ENCODE peak calls at places on chromosomes 5 and 9, in ten cellular contexts. One of them, this sample, is unnamed.
A peak's percentile ranks its signal among the peaks of the same experiment; 100 is the strongest.

GRCh38 chr9:133825555-133826198 is 87.5 kb upstream of the SARDH start:
- DNase-seq in cardiac fibroblast: peak; percentile 36
- DNase-seq in lower lobe of right lung: no peak
- DNase-seq in AG09319: peak; percentile 16
- DNase-seq in HFF-Myc: no peak
- DNase-seq in Calu3: no peak
- DNase-seq in AG10803: peak; percentile 50
- DNase-seq in type B pancreatic cell: no peak
- DNase-seq in heart left ventricle: no peak
- DNase-seq in NB4: no peak
- DNase-seq in this sample: no peak

GRCh38 chr5:1995491-1995890 is 112.8 kb upstream of the IRX4 start:
- DNase-seq in cardiac fibroblast: no peak
- DNase-seq in lower lobe of right lung: no peak
- DNase-seq in AG09319: no peak
- DNase-seq in HFF-Myc: no peak
- DNase-seq in Calu3: no peak
- DNase-seq in AG10803: no peak
- DNase-seq in type B pancreatic cell: no peak
- DNase-seq in heart left ventricle: no peak
- DNase-seq in NB4: no peak
- DNase-seq in this sample: no peak

GRCh38 chr5:173306695-173307094 is 21.5 kb downstream of the STC2 start:
- DNase-seq in cardiac fibroblast: no peak
- DNase-seq in lower lobe of right lung: no peak
- DNase-seq in AG09319: no peak
- DNase-seq in HFF-Myc: no peak
- DNase-seq in Calu3: no peak
- DNase-seq in AG10803: no peak
- DNase-seq in type B pancreatic cell: no peak
- DNase-seq in heart left ventricle: no peak
- DNase-seq in NB4: no peak
- DNase-seq in this sample: no peak

GRCh38 chr5:28808967-28809810 is 1770.8 kb upstream of the CDH9 start:
- DNase-seq in cardiac fibroblast: no peak
- DNase-seq in lower lobe of right lung: no peak
- DNase-seq in AG09319: no peak
- DNase-seq in HFF-Myc: no peak
- DNase-seq in Calu3: no peak
- DNase-seq in AG10803: no peak
- DNase-seq in type B pancreatic cell: peak; percentile 72
- DNase-seq in heart left ventricle: no peak
- DNase-seq in NB4: no peak
- DNase-seq in this sample: no peak

GRCh38 chr5:176606875-176607274 is 3.1 kb downstream of the GPRIN1 start:
- DNase-seq in cardiac fibroblast: no peak
- DNase-seq in lower lobe of right lung: no peak
- DNase-seq in AG09319: no peak
- DNase-seq in HFF-Myc: no peak
- DNase-seq in Calu3: no peak
- DNase-seq in AG10803: no peak
- DNase-seq in type B pancreatic cell: no peak
- DNase-seq in heart left ventricle: no peak
- DNase-seq in NB4: no peak
- DNase-seq in this sample: no peak

GRCh38 chr9:126630458-126631237 is 16.9 kb downstream of the LMX1B start:
- DNase-seq in cardiac fibroblast: no peak
- DNase-seq in lower lobe of right lung: no peak
- DNase-seq in AG09319: no peak
- DNase-seq in HFF-Myc: no peak
- DNase-seq in Calu3: no peak
- DNase-seq in AG10803: no peak
- DNase-seq in type B pancreatic cell: no peak
- DNase-seq in heart left ventricle: no peak
- DNase-seq in NB4: no peak
- DNase-seq in this sample: peak; percentile 51

GRCh38 chr5:15702102-15702501 is 202.1 kb downstream of the FBXL7 start:
- DNase-seq in cardiac fibroblast: peak; percentile 80
- DNase-seq in lower lobe of right lung: no peak
- DNase-seq in AG09319: no peak
- DNase-seq in HFF-Myc: no peak
- DNase-seq in Calu3: no peak
- DNase-seq in AG10803: peak; percentile 65
- DNase-seq in type B pancreatic cell: no peak
- DNase-seq in heart left ventricle: no peak
- DNase-seq in NB4: no peak
- DNase-seq in this sample: no peak

GRCh38 chr5:6633469-6634326 is 458 bp downstream of the SRD5A1 start:
- DNase-seq in cardiac fibroblast: peak; percentile 19
- DNase-seq in lower lobe of right lung: no peak
- DNase-seq in AG09319: no peak
- DNase-seq in HFF-Myc: no peak
- DNase-seq in Calu3: peak; percentile 45
- DNase-seq in AG10803: no peak
- DNase-seq in type B pancreatic cell: peak; percentile 76
- DNase-seq in heart left ventricle: no peak
- DNase-seq in NB4: peak; percentile 39
- DNase-seq in this sample: peak; percentile 72

GRCh38 chr9:86614871-86615849 is 260.9 kb upstream of the TUT7 start:
- DNase-seq in cardiac fibroblast: peak; percentile 52
- DNase-seq in lower lobe of right lung: no peak
- DNase-seq in AG09319: peak; percentile 95
- DNase-seq in HFF-Myc: no peak
- DNase-seq in Calu3: peak; percentile 33
- DNase-seq in AG10803: peak; percentile 100
- DNase-seq in type B pancreatic cell: peak; percentile 34
- DNase-seq in heart left ventricle: no peak
- DNase-seq in NB4: peak; percentile 17
- DNase-seq in this sample: no peak

GRCh38 chr5:97752871-97753270 is 569.8 kb upstream of the RIOK2 start:
- DNase-seq in cardiac fibroblast: peak; percentile 33
- DNase-seq in lower lobe of right lung: no peak
- DNase-seq in AG09319: no peak
- DNase-seq in HFF-Myc: no peak
- DNase-seq in Calu3: no peak
- DNase-seq in AG10803: peak; percentile 5
- DNase-seq in type B pancreatic cell: no peak
- DNase-seq in heart left ventricle: no peak
- DNase-seq in NB4: no peak
- DNase-seq in this sample: no peak

GRCh38 chr9:116317503-116317902 is 163.9 kb downstream of the PAPPA start:
- DNase-seq in cardiac fibroblast: no peak
- DNase-seq in lower lobe of right lung: no peak
- DNase-seq in AG09319: no peak
- DNase-seq in HFF-Myc: no peak
- DNase-seq in Calu3: no peak
- DNase-seq in AG10803: no peak
- DNase-seq in type B pancreatic cell: no peak
- DNase-seq in heart left ventricle: no peak
- DNase-seq in NB4: no peak
- DNase-seq in this sample: no peak

GRCh38 chr9:116310212-116310611 is 156.6 kb downstream of the PAPPA start:
- DNase-seq in cardiac fibroblast: no peak
- DNase-seq in lower lobe of right lung: no peak
- DNase-seq in AG09319: no peak
- DNase-seq in HFF-Myc: no peak
- DNase-seq in Calu3: no peak
- DNase-seq in AG10803: no peak
- DNase-seq in type B pancreatic cell: no peak
- DNase-seq in heart left ventricle: no peak
- DNase-seq in NB4: no peak
- DNase-seq in this sample: no peak

GRCh38 chr9:116312221-116312620 is 158.6 kb downstream of the PAPPA start:
- DNase-seq in cardiac fibroblast: no peak
- DNase-seq in lower lobe of right lung: no peak
- DNase-seq in AG09319: no peak
- DNase-seq in HFF-Myc: no peak
- DNase-seq in Calu3: no peak
- DNase-seq in AG10803: no peak
- DNase-seq in type B pancreatic cell: no peak
- DNase-seq in heart left ventricle: no peak
- DNase-seq in NB4: no peak
- DNase-seq in this sample: no peak

GRCh38 chr9:116316231-116316630 is 162.6 kb downstream of the PAPPA start:
- DNase-seq in cardiac fibroblast: no peak
- DNase-seq in lower lobe of right lung: no peak
- DNase-seq in AG09319: no peak
- DNase-seq in HFF-Myc: no peak
- DNase-seq in Calu3: no peak
- DNase-seq in AG10803: no peak
- DNase-seq in type B pancreatic cell: no peak
- DNase-seq in heart left ventricle: no peak
- DNase-seq in NB4: no peak
- DNase-seq in this sample: no peak

DNA sequence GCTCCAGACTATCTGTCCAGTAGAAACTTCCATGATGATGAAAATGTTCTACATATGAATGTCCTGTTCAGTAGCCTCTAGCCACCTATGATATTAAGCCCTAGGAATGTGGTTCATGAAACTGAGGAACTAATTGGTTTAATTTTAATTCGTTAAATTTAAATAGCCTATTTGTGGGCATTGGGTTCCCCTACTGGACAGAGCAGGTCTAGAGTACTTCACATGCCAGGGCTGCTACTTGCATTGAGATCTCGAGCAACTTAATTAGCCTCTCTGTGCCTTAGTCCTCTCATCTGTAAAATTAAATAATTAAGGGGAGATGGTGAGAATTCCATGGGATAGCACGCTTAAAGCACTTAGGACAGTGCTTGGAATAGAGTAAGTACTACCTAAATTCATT is 160.0 kb downstream of the PAPPA start:
- DNase-seq in cardiac fibroblast: no peak
- DNase-seq in lower lobe of right lung: no peak
- DNase-seq in AG09319: no peak
- DNase-seq in HFF-Myc: no peak
- DNase-seq in Calu3: no peak
- DNase-seq in AG10803: no peak
- DNase-seq in type B pancreatic cell: no peak
- DNase-seq in heart left ventricle: no peak
- DNase-seq in NB4: no peak
- DNase-seq in this sample: no peak
- TF ChIP-seq CTCF in cardiac fibroblast: peak; percentile 31
- TF ChIP-seq CTCF in lower lobe of right lung: no peak
- TF ChIP-seq CTCF in AG09319: no peak
- TF ChIP-seq CTCF in HFF-Myc: peak; percentile 6
- TF ChIP-seq CTCF in Calu3: no peak
- TF ChIP-seq CTCF in AG10803: peak; percentile 12
- TF ChIP-seq CTCF in type B pancreatic cell: no peak
- TF ChIP-seq CTCF in heart left ventricle: no peak
- TF ChIP-seq CTCF in NB4: no peak
- TF ChIP-seq CTCF in this sample: no peak

GRCh38 chr9:114155967-114156294 is 594 bp downstream of the COL27A1 start:
- DNase-seq in cardiac fibroblast: no peak
- DNase-seq in lower lobe of right lung: no peak
- DNase-seq in AG09319: no peak
- DNase-seq in HFF-Myc: no peak
- DNase-seq in Calu3: no peak
- DNase-seq in AG10803: no peak
- DNase-seq in type B pancreatic cell: no peak
- DNase-seq in heart left ventricle: no peak
- DNase-seq in NB4: peak; percentile 44
- DNase-seq in this sample: peak; percentile 60
- TF ChIP-seq CTCF in cardiac fibroblast: no peak
- TF ChIP-seq CTCF in lower lobe of right lung: no peak
- TF ChIP-seq CTCF in AG09319: no peak
- TF ChIP-seq CTCF in HFF-Myc: no peak
- TF ChIP-seq CTCF in Calu3: no peak
- TF ChIP-seq CTCF in AG10803: no peak
- TF ChIP-seq CTCF in type B pancreatic cell: no peak
- TF ChIP-seq CTCF in heart left ventricle: no peak
- TF ChIP-seq CTCF in NB4: no peak
- TF ChIP-seq CTCF in this sample: no peak

DNA sequence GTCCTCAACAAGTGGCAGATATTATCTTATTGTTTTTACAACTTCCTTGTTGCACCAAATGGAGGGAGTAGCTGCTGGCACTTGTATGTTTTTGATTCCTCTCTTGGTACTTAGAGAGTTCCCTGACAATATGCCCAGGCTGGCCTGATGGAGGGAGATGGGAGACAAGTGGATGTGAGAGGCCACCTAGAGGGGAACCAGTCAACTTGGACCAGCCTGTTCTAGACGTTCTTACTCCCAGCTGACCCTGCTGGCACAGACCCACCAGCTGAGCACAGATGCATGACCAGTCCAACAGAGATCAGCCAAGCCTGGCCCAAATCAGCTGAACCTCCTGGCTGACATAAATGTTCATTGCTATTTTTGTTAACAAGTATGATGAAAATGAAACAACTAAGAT is 60.9 kb upstream of the GDNF start:
- DNase-seq in cardiac fibroblast: peak; percentile 60
- DNase-seq in lower lobe of right lung: no peak
- DNase-seq in AG09319: no peak
- DNase-seq in HFF-Myc: no peak
- DNase-seq in Calu3: peak; percentile 2
- DNase-seq in AG10803: peak; percentile 85
- DNase-seq in type B pancreatic cell: no peak
- DNase-seq in heart left ventricle: peak; percentile 88
- DNase-seq in NB4: peak; percentile 19
- DNase-seq in this sample: no peak
- TF ChIP-seq CTCF in cardiac fibroblast: no peak
- TF ChIP-seq CTCF in lower lobe of right lung: no peak
- TF ChIP-seq CTCF in AG09319: peak; percentile 18
- TF ChIP-seq CTCF in HFF-Myc: peak; percentile 16
- TF ChIP-seq CTCF in Calu3: no peak
- TF ChIP-seq CTCF in AG10803: peak; percentile 43
- TF ChIP-seq CTCF in type B pancreatic cell: no peak
- TF ChIP-seq CTCF in heart left ventricle: no peak
- TF ChIP-seq CTCF in NB4: no peak
- TF ChIP-seq CTCF in this sample: no peak

DNA sequence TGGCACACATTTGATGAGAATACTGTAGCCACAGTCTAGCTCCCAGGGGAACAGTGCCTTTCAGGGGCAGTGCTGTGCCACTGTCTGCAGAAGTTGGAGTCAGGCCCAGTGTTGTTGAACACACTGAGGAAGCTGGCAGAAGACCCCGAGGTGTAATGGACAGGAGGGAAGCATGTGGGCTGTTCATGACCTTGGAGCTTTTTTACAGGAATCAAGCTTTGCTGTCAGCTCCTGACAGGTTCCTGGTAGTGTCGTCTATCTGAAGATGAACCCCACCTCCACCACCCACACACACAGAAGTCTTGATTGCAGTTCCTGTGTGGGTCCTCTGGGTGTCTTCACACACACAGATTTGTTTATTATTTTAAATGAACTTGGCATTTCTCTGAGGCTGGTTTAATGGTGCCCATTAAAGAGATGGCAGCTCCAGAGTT is 40.3 kb upstream of the TNFAIP8 start:
- DNase-seq in cardiac fibroblast: peak; percentile 46
- DNase-seq in lower lobe of right lung: no peak
- DNase-seq in AG09319: no peak
- DNase-seq in HFF-Myc: no peak
- DNase-seq in Calu3: peak; percentile 35
- DNase-seq in AG10803: peak; percentile 32
- DNase-seq in type B pancreatic cell: no peak
- DNase-seq in heart left ventricle: peak; percentile 45
- DNase-seq in NB4: peak; percentile 83
- DNase-seq in this sample: no peak
- TF ChIP-seq CTCF in cardiac fibroblast: peak; percentile 38
- TF ChIP-seq CTCF in lower lobe of right lung: peak; percentile 35
- TF ChIP-seq CTCF in AG09319: peak; percentile 16
- TF ChIP-seq CTCF in HFF-Myc: peak; percentile 12
- TF ChIP-seq CTCF in Calu3: peak; percentile 25
- TF ChIP-seq CTCF in AG10803: peak; percentile 47
- TF ChIP-seq CTCF in type B pancreatic cell: peak; percentile 28
- TF ChIP-seq CTCF in heart left ventricle: peak; percentile 35
- TF ChIP-seq CTCF in NB4: peak; percentile 34
- TF ChIP-seq CTCF in this sample: no peak